ENCODE peak calls at places on chromosomes 5 and 9, in ten cellular contexts. O is adrenal gland, B is suprapubic skin, E is prostate gland, U is esophagus squamous epithelium, P is H1, F is transverse colon, L is tibial nerve, M is heart left ventricle, Q is A549. W is an unnamed sample.

GRCh38 chr9:79524266-79524665 is 47.5 kb upstream of the TLE4 start:
- DNase-seq in O (no peak), B (no peak), E (no peak), U (no peak), P (no peak), F (no peak), L (no peak), M (no peak), Q (no peak), W (no peak)

GRCh38 chr9:89680547-89681467 is 76.0 kb downstream of the GADD45G start:
- DNase-seq in O (no peak), B (no peak), E (no peak), U (no peak), P (no peak), F (no peak), L (no peak), M (no peak), Q (no peak), W (no peak)

GRCh38 chr9:87464110-87464991 is 33.3 kb upstream of the DAPK1 start:
- DNase-seq in O (no peak), B (no peak), E (no peak), U (no peak), P (no peak), F (no peak), L (no peak), M (no peak), Q (no peak), W (peak)

GRCh38 chr9:81072758-81073157 is 616.6 kb downstream of the TLE1 start:
- DNase-seq in O (no peak), B (no peak), E (no peak), U (no peak), P (no peak), F (no peak), L (no peak), M (no peak), Q (no peak), W (no peak)

GRCh38 chr9:132192728-132193127 is 30.9 kb downstream of the NTNG2 start:
- DNase-seq in O (no peak), B (no peak), E (no peak), U (no peak), P (no peak), F (no peak), L (no peak), M (no peak), Q (no peak), W (no peak)

GRCh38 chr9:91920846-91921350 is 29.1 kb downstream of the ROR2 start:
- DNase-seq in O (no peak), B (no peak), E (no peak), U (no peak), P (no peak), F (no peak), L (no peak), M (no peak), Q (no peak), W (no peak)

GRCh38 chr5:78985407-78986223 is 505 bp upstream of the ARSB start:
- DNase-seq in O (peak), B (peak), E (no peak), U (no peak), P (no peak), F (peak), L (no peak), M (peak), Q (peak), W (no peak)

GRCh38 chr5:55232194-55232984 is 1.0 kb downstream of the CCNO start:
- DNase-seq in O (no peak), B (peak), E (peak), U (no peak), P (no peak), F (peak), L (no peak), M (no peak), Q (peak), W (no peak)

GRCh38 chr5:151805414-151806225 is 33.9 kb downstream of the G3BP1 start:
- DNase-seq in O (no peak), B (no peak), E (no peak), U (no peak), P (no peak), F (no peak), L (no peak), M (no peak), Q (no peak), W (peak)

GRCh38 chr9:129497064-129497836 is 123.7 kb downstream of the C9orf50 start:
- DNase-seq in O (peak), B (peak), E (no peak), U (no peak), P (no peak), F (no peak), L (no peak), M (peak), Q (no peak), W (no peak)

GRCh38 chr5:55841976-55842375 is 9.2 kb upstream of the IL31RA start:
- DNase-seq in O (no peak), B (no peak), E (no peak), U (no peak), P (no peak), F (no peak), L (no peak), M (no peak), Q (no peak), W (no peak)

GRCh38 chr5:51664491-51665294 is 281.4 kb downstream of the ISL1 start:
- DNase-seq in O (no peak), B (no peak), E (no peak), U (no peak), P (no peak), F (no peak), L (no peak), M (no peak), Q (no peak), W (no peak)

GRCh38 chr9:134526798-134527492 is 114.7 kb upstream of the COL5A1 start:
- DNase-seq in O (no peak), B (no peak), E (no peak), U (no peak), P (no peak), F (no peak), L (peak), M (no peak), Q (no peak), W (peak)

GRCh38 chr9:5800969-5801738 is 31.8 kb downstream of the ERMP1 start:
- DNase-seq in O (no peak), B (no peak), E (no peak), U (no peak), P (no peak), F (no peak), L (no peak), M (no peak), Q (no peak), W (no peak)

GRCh38 chr5:178163772-178164735 is 10.4 kb upstream of the NHP2 start:
- DNase-seq in O (peak), B (peak), E (peak), U (peak), P (no peak), F (peak), L (peak), M (peak), Q (peak), W (peak)

GRCh38 chr9:3360245-3360644 is 165.6 kb downstream of the RFX3 start:
- DNase-seq in O (no peak), B (no peak), E (no peak), U (no peak), P (no peak), F (no peak), L (no peak), M (no peak), Q (no peak), W (no peak)

GRCh38 chr9:91812191-91812590 is 137.8 kb downstream of the ROR2 start:
- DNase-seq in O (no peak), B (no peak), E (no peak), U (no peak), P (no peak), F (no peak), L (no peak), M (no peak), Q (no peak), W (no peak)

GRCh38 chr5:7745882-7746735 is 104.8 kb downstream of the CFAP90 start:
- DNase-seq in O (peak), B (peak), E (peak), U (no peak), P (peak), F (peak), L (peak), M (peak), Q (peak), W (peak)

GRCh38 chr5:72032769-72033168 is 74.5 kb upstream of the MAP1B start:
- DNase-seq in O (no peak), B (no peak), E (no peak), U (no peak), P (no peak), F (no peak), L (no peak), M (no peak), Q (no peak), W (no peak)

GRCh38 chr9:133874061-133874638 is 118.0 kb downstream of the VAV2 start:
- DNase-seq in O (peak), B (no peak), E (peak), U (no peak), P (no peak), F (no peak), L (no peak), M (no peak), Q (peak), W (no peak)

GRCh38 chr9:11500780-11501179 is 888.0 kb upstream of the PTPRD start:
- DNase-seq in O (no peak), B (no peak), E (no peak), U (no peak), P (no peak), F (no peak), L (no peak), M (no peak), Q (no peak), W (no peak)

GRCh38 chr5:177499842-177500241 is 2.4 kb upstream of the PDLIM7 start:
- DNase-seq in O (no peak), B (no peak), E (no peak), U (no peak), P (no peak), F (no peak), L (no peak), M (no peak), Q (no peak), W (no peak)

GRCh38 chr5:138461343-138462125 is 3.7 kb upstream of the EGR1 start:
- DNase-seq in O (peak), B (no peak), E (no peak), U (no peak), P (no peak), F (no peak), L (no peak), M (no peak), Q (no peak), W (no peak)

GRCh38 chr5:35430381-35431162 is 187.1 kb upstream of the SPEF2 start:
- DNase-seq in O (no peak), B (no peak), E (no peak), U (no peak), P (no peak), F (no peak), L (no peak), M (no peak), Q (no peak), W (no peak)

GRCh38 chr9:77384406-77384805 is 207.1 kb downstream of the VPS13A start:
- DNase-seq in O (no peak), B (no peak), E (no peak), U (no peak), P (no peak), F (no peak), L (no peak), M (no peak), Q (no peak), W (no peak)

GRCh38 chr9:136437430-136437829 is 2.2 kb downstream of the INPP5E start:
- DNase-seq in O (no peak), B (no peak), E (no peak), U (no peak), P (no peak), F (no peak), L (no peak), M (no peak), Q (no peak), W (no peak)

GRCh38 chr5:172949426-172949825 is 9.8 kb upstream of the RPL26L1 start:
- DNase-seq in O (no peak), B (no peak), E (no peak), U (no peak), P (no peak), F (no peak), L (no peak), M (no peak), Q (no peak), W (no peak)

GRCh38 chr9:16689352-16689938 is 181.0 kb downstream of the BNC2 start:
- DNase-seq in O (peak), B (no peak), E (peak), U (no peak), P (no peak), F (peak), L (peak), M (no peak), Q (no peak), W (no peak)

GRCh38 chr9:114154597-114155102 is 687 bp upstream of the COL27A1 start:
- DNase-seq in O (no peak), B (no peak), E (no peak), U (no peak), P (no peak), F (no peak), L (no peak), M (no peak), Q (no peak), W (no peak)

GRCh38 chr5:82886911-82887310 is 190.3 kb downstream of the TMEM167A start:
- DNase-seq in O (no peak), B (no peak), E (no peak), U (no peak), P (no peak), F (no peak), L (no peak), M (no peak), Q (no peak), W (no peak)

GRCh38 chr5:14234204-14234603 is 91.1 kb downstream of the TRIO start:
- DNase-seq in O (no peak), B (no peak), E (no peak), U (no peak), P (no peak), F (no peak), L (no peak), M (no peak), Q (no peak), W (no peak)
- H3K4me3 ChIP-seq in O (no peak), B (no peak), E (no peak), U (no peak), P (no peak), F (no peak), L (no peak), M (no peak), Q (no peak), W (no peak)

DNA sequence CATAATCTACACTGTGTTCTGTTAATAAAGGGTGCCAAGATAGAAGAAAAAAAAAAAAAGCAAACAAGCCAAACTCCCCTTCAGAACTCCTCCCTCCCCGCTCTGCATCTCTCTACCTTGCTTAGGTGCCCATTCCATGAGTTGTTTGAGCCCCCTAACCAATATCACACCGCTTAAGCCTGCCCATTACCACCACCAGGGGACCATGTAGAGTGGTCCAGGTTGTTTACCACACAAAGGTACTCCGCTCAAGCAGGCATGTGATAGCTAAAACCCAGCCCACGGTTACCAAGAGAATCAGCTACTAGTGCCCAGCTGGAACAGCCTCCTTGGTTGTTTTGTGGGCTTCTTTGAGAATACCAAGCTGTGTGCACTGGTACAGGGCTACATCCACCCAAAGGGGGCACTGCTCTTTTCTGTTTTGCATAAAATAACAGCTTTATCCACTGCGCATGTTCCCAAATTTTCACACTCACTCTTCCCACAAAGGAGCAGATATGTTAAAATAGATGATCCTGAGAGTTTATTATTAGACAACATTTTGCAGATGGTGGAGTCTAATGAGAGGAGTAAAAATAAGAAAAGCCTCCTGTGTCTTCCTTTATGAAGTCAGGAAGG is 304.1 kb downstream of the DEPDC1B start:
- DNase-seq in O (no peak), B (no peak), E (no peak), U (no peak), P (no peak), F (no peak), L (no peak), M (no peak), Q (no peak), W (no peak)
- TF ChIP-seq CTCF in O (no peak), B (no peak), E (no peak), U (no peak), P (no peak), F (no peak), L (no peak), M (no peak), Q (no peak), W (no peak)

GRCh38 chr5:112165897-112166737 is 253.0 kb downstream of the EPB41L4A start:
- DNase-seq in O (no peak), B (no peak), E (no peak), U (no peak), P (peak), F (no peak), L (no peak), M (no peak), Q (no peak), W (no peak)
- TF ChIP-seq POLR2A in O (no peak), B (no peak), E (no peak), U (no peak), P (peak), F (no peak), L (no peak), M (no peak), Q (no peak), W (no peak)

GRCh38 chr9:130689572-130689936 is 4.0 kb upstream of the EXOSC2 start:
- DNase-seq in O (no peak), B (no peak), E (no peak), U (no peak), P (no peak), F (no peak), L (no peak), M (no peak), Q (no peak), W (no peak)
- H3K4me3 ChIP-seq in O (peak), B (peak), E (peak), U (peak), P (no peak), F (peak), L (peak), M (no peak), Q (peak), W (no peak)

DNA sequence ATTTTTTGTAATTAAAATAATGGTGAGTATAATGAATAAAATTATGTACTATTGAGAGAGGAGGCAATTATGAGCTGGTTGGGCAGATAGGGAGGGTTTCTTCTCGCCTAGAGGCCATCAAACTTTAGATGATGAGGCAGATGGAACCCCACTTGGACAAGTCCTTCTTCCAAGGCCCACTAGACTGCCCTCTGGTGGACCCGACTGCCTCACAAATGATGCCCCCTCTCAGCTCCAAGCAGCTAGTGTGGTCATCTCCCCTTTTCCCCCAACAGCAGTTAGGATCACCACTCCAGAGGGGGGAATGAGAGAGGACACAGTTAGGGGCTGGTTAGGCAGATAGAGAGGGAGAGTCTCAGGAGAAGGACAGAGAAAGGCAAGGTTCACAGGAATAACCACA is 348.0 kb upstream of the CDH18 start:
- DNase-seq in O (no peak), B (no peak), E (no peak), U (no peak), P (no peak), F (no peak), L (no peak), M (no peak), Q (no peak), W (no peak)
- TF ChIP-seq CTCF in O (no peak), B (no peak), E (no peak), U (no peak), P (peak), F (no peak), L (no peak), M (no peak), Q (no peak), W (no peak)

GRCh38 chr9:34690983-34691382 is at the start of gene CCL19:
- DNase-seq in O (no peak), B (no peak), E (no peak), U (no peak), P (no peak), F (no peak), L (no peak), M (no peak), Q (no peak), W (no peak)

GRCh38 chr9:34691556-34691955 is 480 bp upstream of the CCL19 start:
- DNase-seq in O (no peak), B (no peak), E (no peak), U (no peak), P (no peak), F (no peak), L (no peak), M (no peak), Q (no peak), W (no peak)

GRCh38 chr9:34694811-34695210 is 3.7 kb upstream of the CCL19 start:
- DNase-seq in O (no peak), B (no peak), E (no peak), U (no peak), P (no peak), F (no peak), L (no peak), M (no peak), Q (no peak), W (no peak)

GRCh38 chr9:34689512-34689911 is 1.6 kb downstream of the CCL19 start:
- DNase-seq in O (no peak), B (no peak), E (no peak), U (no peak), P (no peak), F (no peak), L (no peak), M (no peak), Q (no peak), W (no peak)

GRCh38 chr9:34693560-34693959 is 2.5 kb upstream of the CCL19 start:
- DNase-seq in O (no peak), B (no peak), E (no peak), U (no peak), P (no peak), F (no peak), L (no peak), M (no peak), Q (no peak), W (no peak)
- TF ChIP-seq POLR2A in O (no peak), B (no peak), E (no peak), U (no peak), P (no peak), F (no peak), L (no peak), M (no peak), Q (no peak), W (no peak)